ENCODE peak calls at places on chromosomes 2 and 18, in four cellular contexts. T, B, N and X are unnamed samples.

GRCh38 chr2:230602562-230603230 is 109.9 kb upstream of the CAB39 start:
- DNase-seq in T (no peak), B (no peak), N (no peak), X (no peak)

GRCh38 chr2:46198931-46199330 is 98.3 kb upstream of the EPAS1 start:
- DNase-seq in T (no peak), B (no peak), N (no peak), X (no peak)

GRCh38 chr2:137924019-137924418 is 40.3 kb upstream of the HNMT start:
- DNase-seq in T (no peak), B (no peak), N (no peak), X (no peak)

GRCh38 chr2:6410265-6410664 is 455.4 kb downstream of the CMPK2 start:
- DNase-seq in T (no peak), B (no peak), N (no peak), X (no peak)

GRCh38 chr18:13300029-13300428 is 81.5 kb downstream of the LDLRAD4 start:
- DNase-seq in T (no peak), B (no peak), N (no peak), X (no peak)

GRCh38 chr2:176368349-176368748 is 99.1 kb downstream of the MTX2 start:
- DNase-seq in T (no peak), B (no peak), N (no peak), X (no peak)

GRCh38 chr2:31234690-31235503 is 945 bp downstream of the EHD3 start:
- DNase-seq in T (no peak), B (no peak), N (no peak), X (no peak)

GRCh38 chr2:169366066-169366465 is 3.7 kb upstream of the LRP2 start:
- DNase-seq in T (no peak), B (no peak), N (no peak), X (no peak)

GRCh38 chr2:94987074-94988020 is 38.2 kb upstream of the MAL start:
- DNase-seq in T (no peak), B (no peak), N (no peak), X (no peak)

GRCh38 chr2:113175101-113175628 is 1.4 kb downstream of the PSD4 start:
- DNase-seq in T (no peak), B (no peak), N (no peak), X (no peak)

GRCh38 chr18:51668101-51668500 is 470.6 kb upstream of the MEX3C start:
- DNase-seq in T (peak), B (peak), N (peak), X (peak)

GRCh38 chr18:62763101-62763521 is 47.8 kb downstream of the PHLPP1 start:
- DNase-seq in T (no peak), B (no peak), N (no peak), X (no peak)

GRCh38 chr18:62098960-62099359 is 87.9 kb downstream of the PIGN start:
- DNase-seq in T (no peak), B (no peak), N (no peak), X (no peak)

GRCh38 chr2:148546270-148546669 is 98.3 kb upstream of the EPC2 start:
- DNase-seq in T (no peak), B (no peak), N (no peak), X (no peak)

GRCh38 chr18:39485696-39486095 is 1920.1 kb upstream of the CELF4 start:
- DNase-seq in T (no peak), B (no peak), N (no peak), X (no peak)

GRCh38 chr2:45614871-45615270 is 3.8 kb upstream of the SRBD1 start:
- DNase-seq in T (no peak), B (no peak), N (no peak), X (no peak)

DNA sequence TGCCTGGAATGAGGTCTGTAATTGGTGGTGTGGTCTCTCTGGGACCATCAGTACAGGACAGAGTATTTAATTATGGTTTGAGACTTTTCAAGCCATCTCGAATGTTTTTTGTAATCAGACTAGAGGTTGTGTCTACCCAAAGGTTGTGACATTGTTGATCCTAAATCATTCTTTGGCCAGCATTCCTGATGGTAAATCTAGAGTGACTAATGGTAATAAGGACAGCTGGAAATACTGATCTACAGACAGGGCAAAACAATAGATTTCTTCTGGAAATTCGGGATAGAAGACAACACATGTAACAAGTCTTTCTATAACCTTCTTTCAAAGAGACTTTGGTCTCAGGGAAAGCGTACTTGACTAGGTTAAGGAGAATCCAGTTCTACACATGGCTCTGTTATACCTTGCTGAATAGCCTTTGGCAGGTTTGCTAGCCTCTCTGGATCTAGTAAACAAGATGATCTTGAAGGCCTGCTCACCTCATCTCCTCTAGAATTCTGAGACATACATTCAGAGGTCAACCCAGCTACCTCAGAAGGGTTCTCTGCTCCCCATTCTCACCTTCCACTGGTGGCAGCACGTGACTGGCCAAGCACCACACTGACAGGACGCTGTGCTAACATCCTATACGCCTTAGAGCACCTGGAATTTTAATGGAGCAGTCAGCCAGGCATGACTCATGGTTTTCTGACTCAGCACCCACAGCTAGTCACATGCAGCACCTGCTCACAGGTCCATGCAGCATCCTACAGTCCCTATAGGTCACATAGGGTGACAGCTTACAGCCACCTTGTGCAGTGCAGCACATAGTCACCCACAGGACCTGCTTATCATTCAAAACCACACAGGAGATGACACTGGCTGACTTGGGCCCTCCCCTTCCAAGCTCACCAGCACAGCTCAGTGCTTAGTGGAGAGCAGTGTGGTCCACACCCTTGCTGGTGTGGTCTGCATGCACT is 12.2 kb downstream of the PLB1 start:
- DNase-seq in T (peak), B (peak), N (peak), X (peak)
- TF ChIP-seq TCF7L2 in T (no peak), B (no peak), N (no peak), X (no peak)

DNA sequence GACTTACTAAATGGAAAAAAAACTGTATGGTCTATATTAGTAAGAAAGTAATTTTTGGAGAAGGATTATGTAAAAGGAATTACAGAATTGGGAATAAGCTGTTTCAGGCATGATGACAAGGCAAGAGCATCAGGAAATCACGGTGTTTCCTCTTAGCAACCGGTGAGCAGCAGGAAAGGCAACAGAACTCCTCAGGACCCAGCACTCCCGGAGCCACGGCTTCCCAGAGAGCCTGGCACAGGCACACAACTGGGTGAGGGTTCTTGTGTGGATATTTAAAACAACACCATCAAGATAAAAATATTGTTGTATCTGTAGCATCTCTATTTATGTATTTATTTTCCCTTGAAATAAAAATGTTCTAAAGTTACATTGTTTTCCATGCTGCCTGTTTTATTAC is 34.4 kb downstream of the CYP27C1 start:
- DNase-seq in T (no peak), B (no peak), N (no peak), X (no peak)
- TF ChIP-seq TCF7L2 in T (no peak), B (no peak), N (no peak), X (no peak)

GRCh38 chr2:221571108-221571390 is 1.1 kb downstream of the EPHA4 start:
- DNase-seq in T (no peak), B (no peak), N (no peak), X (no peak)
- TF ChIP-seq TCF7L2 in T (no peak), B (no peak), N (no peak), X (no peak)

DNA sequence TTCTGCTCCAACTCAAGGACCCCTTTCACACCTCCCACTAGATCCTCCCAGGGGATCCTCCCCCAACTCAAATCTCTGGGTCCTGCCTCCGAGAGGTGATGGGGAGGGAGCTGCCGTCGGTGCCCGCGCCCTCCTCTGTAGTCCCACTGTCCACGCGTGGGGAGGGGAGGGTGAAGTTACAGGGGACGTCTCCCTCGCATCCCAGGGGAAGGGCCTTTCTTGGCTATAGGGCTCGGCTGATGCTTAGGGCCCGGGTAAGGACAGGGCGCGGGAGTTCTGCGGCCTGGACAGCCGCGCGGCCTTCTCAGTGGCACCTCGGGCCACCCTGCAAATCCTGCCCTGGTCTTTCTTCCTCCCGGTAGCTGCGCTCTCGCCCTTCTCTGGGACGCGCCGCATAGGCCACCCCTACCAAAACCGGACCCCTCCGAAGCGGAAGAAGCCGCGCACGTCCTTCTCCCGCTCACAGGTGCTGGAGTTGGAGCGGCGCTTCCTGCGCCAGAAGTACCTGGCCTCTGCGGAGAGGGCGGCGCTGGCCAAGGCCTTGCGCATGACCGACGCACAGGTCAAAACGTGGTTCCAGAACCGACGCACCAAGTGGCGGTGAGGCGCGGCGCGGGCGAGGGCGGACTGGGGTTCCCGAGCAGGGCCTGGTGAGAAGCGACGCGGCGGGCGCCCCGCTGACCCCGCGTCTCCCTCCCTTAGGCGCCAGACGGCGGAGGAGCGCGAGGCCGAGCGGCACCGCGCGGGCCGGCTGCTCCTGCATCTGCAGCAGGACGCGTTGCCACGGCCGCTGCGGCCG is 1.2 kb downstream of the TLX2 start:
- DNase-seq in T (no peak), B (no peak), N (no peak), X (no peak)
- TF ChIP-seq TCF7L2 in T (no peak), B (no peak), N (no peak), X (no peak)

GRCh38 chr2:144801325-144801724 is 281.4 kb upstream of the ZEB2 start:
- DNase-seq in T (no peak), B (no peak), N (no peak), X (no peak)

GRCh38 chr2:144798019-144798418 is 278.1 kb upstream of the ZEB2 start:
- DNase-seq in T (no peak), B (no peak), N (no peak), X (no peak)

GRCh38 chr2:144796956-144797355 is 277.0 kb upstream of the ZEB2 start:
- DNase-seq in T (no peak), B (no peak), N (no peak), X (no peak)

DNA sequence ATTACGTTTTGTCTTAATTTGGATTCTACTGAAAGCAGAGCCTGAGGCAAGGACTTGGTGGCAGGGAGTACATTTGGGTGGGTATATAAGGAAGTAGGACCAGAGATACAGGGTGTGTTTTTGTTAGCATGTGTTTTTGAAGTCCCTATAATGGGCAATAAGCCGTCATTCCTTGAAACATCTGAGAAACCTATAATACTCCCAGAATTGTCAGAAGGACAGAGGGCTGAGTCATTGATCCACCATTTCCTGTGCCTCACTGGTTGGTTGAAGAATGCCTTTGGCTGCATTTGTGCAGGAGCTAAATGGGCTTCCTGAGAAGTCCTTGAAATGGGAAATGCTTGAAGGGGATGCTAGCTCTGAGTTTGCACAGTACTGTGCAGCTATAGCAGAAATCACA is 281.8 kb upstream of the ZEB2 start:
- DNase-seq in T (no peak), B (no peak), N (no peak), X (no peak)
- TF ChIP-seq TCF7L2 in T (no peak), B (no peak), N (no peak), X (no peak)

DNA sequence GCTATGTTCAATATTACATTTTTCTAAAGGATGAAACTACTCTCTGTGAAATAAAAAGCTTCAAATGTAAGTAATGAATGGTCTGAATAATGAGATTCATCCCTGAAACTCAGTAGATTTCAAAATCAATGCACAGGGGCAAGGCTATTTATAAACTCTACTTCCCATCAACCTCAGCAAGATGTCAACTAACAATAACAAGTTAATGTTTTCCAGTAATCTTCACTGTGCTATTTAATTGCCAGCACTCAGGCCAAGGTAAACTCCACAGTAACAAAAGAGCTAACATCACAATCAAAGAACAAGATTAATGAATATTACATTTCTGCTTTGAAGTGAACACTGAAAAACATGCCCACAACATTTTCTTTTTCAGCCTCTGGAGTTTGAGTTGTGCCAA is 144.3 kb upstream of the ZFP36L2 start:
- DNase-seq in T (no peak), B (no peak), N (no peak), X (no peak)
- TF ChIP-seq TCF7L2 in T (no peak), B (no peak), N (no peak), X (no peak)

GRCh38 chr2:41580806-41581205 is 467.0 kb upstream of the PKDCC start:
- DNase-seq in T (no peak), B (no peak), N (no peak), X (no peak)

GRCh38 chr2:41576423-41576822 is 471.4 kb upstream of the PKDCC start:
- DNase-seq in T (no peak), B (no peak), N (no peak), X (no peak)

DNA sequence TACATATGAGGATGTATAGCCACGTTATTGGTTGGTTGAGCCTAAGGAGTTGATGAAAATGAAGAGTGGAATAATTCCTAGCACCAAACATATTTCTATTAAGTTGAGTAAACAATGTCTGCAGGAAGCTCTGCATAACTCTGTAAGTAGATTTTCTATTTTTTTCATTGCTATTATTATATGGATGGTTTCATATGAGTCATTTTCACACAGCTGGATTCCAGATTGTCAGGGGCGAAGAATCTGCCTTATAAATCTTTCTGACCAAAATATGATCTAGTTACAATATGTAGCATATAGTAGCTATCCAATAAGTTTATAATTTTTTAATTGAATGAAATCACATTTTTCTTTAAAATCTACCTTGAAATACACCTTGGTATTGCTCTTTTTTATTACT is 468.0 kb upstream of the PKDCC start:
- DNase-seq in T (no peak), B (no peak), N (no peak), X (no peak)
- TF ChIP-seq TCF7L2 in T (no peak), B (no peak), N (no peak), X (no peak)

DNA sequence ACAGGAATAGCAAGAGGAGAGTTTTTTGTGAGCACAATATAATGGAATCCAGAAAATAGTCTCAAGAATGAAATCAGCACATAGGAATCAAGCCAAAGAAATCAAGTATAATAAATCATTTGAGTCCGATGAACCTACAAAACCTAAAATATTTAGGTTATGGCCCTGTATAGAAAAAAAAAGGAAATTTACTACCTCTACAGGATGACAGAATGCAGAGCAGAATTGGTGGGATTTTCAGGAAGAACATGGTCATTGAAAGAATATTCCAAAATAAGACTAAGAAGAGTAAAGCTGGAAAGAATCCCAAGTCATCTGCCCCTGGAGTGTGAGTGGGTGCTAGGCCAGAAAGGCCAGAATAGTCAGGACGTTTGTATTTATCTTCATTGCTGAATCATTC is 1041.2 kb upstream of the CDH2 start:
- DNase-seq in T (no peak), B (no peak), N (no peak), X (no peak)
- TF ChIP-seq TCF7L2 in T (no peak), B (no peak), N (no peak), X (no peak)